ENCODE peak calls at places on chromosomes 2 and 18, in five cellular contexts. J is foreskin fibroblast; T is activated T-helper 1 cell treated with anti-CD3 and anti-CD28 coated beads, Interleukin-2, amount 50 U/mL, for 16 hours; C is activated CD4-positive, alpha-beta T cell treated with anti-CD3 and anti-CD28 coated beads, Interleukin-2, amount 50 U/mL, for 24 hours; S is dermis blood vessel endothelial cell. L is an unnamed sample.
A peak's percentile ranks its signal among the peaks of the same experiment; 100 is the strongest.

GRCh38 chr2:144694456-144694855 is 174.5 kb upstream of the ZEB2 start:
- DNase-seq in J (no peak), C (no peak), T (no peak), S (no peak), L (no peak)

GRCh38 chr2:227657204-227657845 is 9.3 kb upstream of the SCYGR5 start:
- DNase-seq in C (no peak), T (no peak), J (peak; percentile 38), S (peak; percentile 20), L (peak; percentile 70)

GRCh38 chr2:45833968-45834344 is 182.5 kb downstream of the PRKCE start:
- DNase-seq in S (no peak), T (no peak), C (no peak), J (no peak), L (no peak)

GRCh38 chr18:46314011-46314410 is 209.8 kb downstream of the HAUS1 start:
- DNase-seq in J (no peak), C (no peak), T (no peak), S (no peak), L (no peak)

GRCh38 chr2:127986548-127987079 is 41.2 kb downstream of the SAP130 start:
- DNase-seq in T (no peak), C (no peak), J (no peak), S (no peak), L (no peak)

GRCh38 chr18:76064998-76065397 is 430.0 kb downstream of the ZNF516 start:
- DNase-seq in C (no peak), S (no peak), J (no peak), T (no peak), L (no peak)

GRCh38 chr18:42782929-42783328 is 332.6 kb downstream of the RIT2 start:
- DNase-seq in T (no peak), S (no peak), J (no peak), C (no peak), L (no peak)

GRCh38 chr2:226122067-226122466 is 677.6 kb downstream of the IRS1 start:
- DNase-seq in S (no peak), J (no peak), T (no peak), C (no peak), L (no peak)

GRCh38 chr2:110864721-110865120 is 132.3 kb downstream of the ACOXL start:
- DNase-seq in T (no peak), C (no peak), S (no peak), J (no peak), L (no peak)

GRCh38 chr2:221166283-221166682 is 405.8 kb downstream of the EPHA4 start:
- DNase-seq in S (no peak), C (no peak), J (peak; percentile 12), T (no peak), L (no peak)

GRCh38 chr2:20992201-20992711 is 51.6 kb downstream of the APOB start:
- DNase-seq in J (peak; percentile 5), C (no peak), S (no peak), T (no peak), L (peak; percentile 42)

GRCh38 chr2:4973973-4974372 is 718.2 kb upstream of the SOX11 start:
- DNase-seq in C (no peak), T (no peak), S (no peak), J (no peak), L (no peak)

GRCh38 chr18:74331404-74331803 is 15.8 kb downstream of the C18orf63 start:
- DNase-seq in S (peak; percentile 34), T (no peak), J (peak; percentile 48), C (no peak), L (peak; percentile 51)

GRCh38 chr2:45813003-45813601 is 161.6 kb downstream of the PRKCE start:
- DNase-seq in J (peak; percentile 38), C (no peak), T (no peak), S (peak; percentile 98), L (no peak)

GRCh38 chr2:29206941-29207340 is 91.7 kb downstream of the CLIP4 start:
- DNase-seq in S (no peak), T (no peak), J (no peak), C (no peak), L (no peak)

L was measured in brain microvascular endothelial cell.